ENCODE peak calls at places on chromosomes 16 and 17, in four cellular contexts. I is CD8-positive, alpha-beta memory T cell; J is NCI-H1092 treated with DMSO at 0.1 percent for 48 hours; M is neural crest cell. D is an unnamed sample.

GRCh38 chr17:50103252-50103651 is 8.1 kb downstream of the PDK2 start:
- DNase-seq in I (no peak), J (no peak), M (no peak), D (no peak)

GRCh38 chr16:2857451-2858244 is at the start of gene PRSS22:
- DNase-seq in I (peak), J (no peak), M (no peak), D (no peak)

GRCh38 chr16:89883346-89884040 is 10.1 kb downstream of the TCF25 start:
- DNase-seq in I (no peak), J (no peak), M (no peak), D (no peak)

GRCh38 chr16:47728229-47728628 is 267.1 kb downstream of the PHKB start:
- DNase-seq in I (no peak), J (no peak), M (no peak), D (no peak)

GRCh38 chr16:68134644-68135043 is 49.5 kb downstream of the NFATC3 start:
- DNase-seq in I (no peak), J (no peak), M (no peak), D (no peak)

GRCh38 chr16:56625140-56625942 is at the start of gene MT1E:
- DNase-seq in I (peak), J (no peak), M (no peak), D (peak)

GRCh38 chr16:77171750-77172635 is 19.0 kb upstream of the MON1B start:
- DNase-seq in I (peak), J (peak), M (peak), D (peak)

GRCh38 chr16:49658491-49658890 is 197.4 kb downstream of the ZNF423 start:
- DNase-seq in I (no peak), J (no peak), M (no peak), D (no peak)

GRCh38 chr16:21568502-21569189 is 30.7 kb upstream of the METTL9 start:
- DNase-seq in I (no peak), J (no peak), M (no peak), D (no peak)

D was measured in NCI-H2029 treated with DMSO at 0.1 percent for 48 hours.